ENCODE peak calls at places on chromosomes 4 and X, in five cellular contexts. One of them, this sample, is unnamed.

GRCh38 chr4:40536032-40536431 is 93.6 kb downstream of the RBM47 start:
- DNase-seq in RWPE1: no peak
- DNase-seq in glutamatergic neuron: no peak
- DNase-seq in NB4: no peak
- DNase-seq in osteocyte: no peak
- DNase-seq in this sample: no peak

GRCh38 chr4:85700362-85700761 is 225.4 kb downstream of the ARHGAP24 start:
- DNase-seq in RWPE1: no peak
- DNase-seq in glutamatergic neuron: no peak
- DNase-seq in NB4: no peak
- DNase-seq in osteocyte: no peak
- DNase-seq in this sample: no peak

GRCh38 chr4:76764251-76764650 is 133.7 kb downstream of the SOWAHB start:
- DNase-seq in RWPE1: no peak
- DNase-seq in glutamatergic neuron: no peak
- DNase-seq in NB4: no peak
- DNase-seq in osteocyte: no peak
- DNase-seq in this sample: no peak

GRCh38 chr4:141455651-141456050 is 180.7 kb upstream of the IL15 start:
- DNase-seq in RWPE1: peak
- DNase-seq in glutamatergic neuron: no peak
- DNase-seq in NB4: no peak
- DNase-seq in osteocyte: no peak
- DNase-seq in this sample: no peak

GRCh38 chrX:24145340-24146186 is 4.0 kb upstream of the ZFX start:
- DNase-seq in RWPE1: no peak
- DNase-seq in glutamatergic neuron: no peak
- DNase-seq in NB4: no peak
- DNase-seq in osteocyte: no peak
- DNase-seq in this sample: no peak

GRCh38 chrX:25112156-25112555 is 96.4 kb upstream of the ARX start:
- DNase-seq in RWPE1: no peak
- DNase-seq in glutamatergic neuron: no peak
- DNase-seq in NB4: no peak
- DNase-seq in osteocyte: no peak
- DNase-seq in this sample: no peak

GRCh38 chr4:48787031-48787430 is 7.0 kb upstream of the FRYL start:
- DNase-seq in RWPE1: no peak
- DNase-seq in glutamatergic neuron: no peak
- DNase-seq in NB4: no peak
- DNase-seq in osteocyte: no peak
- DNase-seq in this sample: no peak

GRCh38 chr4:38106886-38107514 is 146.8 kb downstream of the PTTG2 start:
- DNase-seq in RWPE1: no peak
- DNase-seq in glutamatergic neuron: no peak
- DNase-seq in NB4: no peak
- DNase-seq in osteocyte: no peak
- DNase-seq in this sample: no peak

GRCh38 chr4:16001484-16001858 is 38.5 kb upstream of the FGFBP2 start:
- DNase-seq in RWPE1: peak
- DNase-seq in glutamatergic neuron: peak
- DNase-seq in NB4: peak
- DNase-seq in osteocyte: no peak
- DNase-seq in this sample: peak

GRCh38 chr4:166044871-166045270 is 171.8 kb downstream of the TLL1 start:
- DNase-seq in RWPE1: no peak
- DNase-seq in glutamatergic neuron: no peak
- DNase-seq in NB4: no peak
- DNase-seq in osteocyte: no peak
- DNase-seq in this sample: no peak

GRCh38 chr4:169199184-169199583 is 71.6 kb downstream of the SH3RF1 start:
- DNase-seq in RWPE1: no peak
- DNase-seq in glutamatergic neuron: no peak
- DNase-seq in NB4: no peak
- DNase-seq in osteocyte: no peak
- DNase-seq in this sample: no peak

GRCh38 chr4:70397580-70397979 is at the start of gene OPRPN:
- DNase-seq in RWPE1: no peak
- DNase-seq in glutamatergic neuron: no peak
- DNase-seq in NB4: no peak
- DNase-seq in osteocyte: no peak
- DNase-seq in this sample: no peak

GRCh38 chr4:182973421-182974340 is 56.5 kb upstream of the DCTD start:
- DNase-seq in RWPE1: no peak
- DNase-seq in glutamatergic neuron: no peak
- DNase-seq in NB4: no peak
- DNase-seq in osteocyte: no peak
- DNase-seq in this sample: no peak

GRCh38 chr4:140308366-140309123 is 64.9 kb upstream of the SCOC start:
- DNase-seq in RWPE1: peak
- DNase-seq in glutamatergic neuron: no peak
- DNase-seq in NB4: no peak
- DNase-seq in osteocyte: no peak
- DNase-seq in this sample: no peak

GRCh38 chrX:24332868-24333267 is 19.0 kb upstream of the SUPT20HL2 start:
- DNase-seq in RWPE1: no peak
- DNase-seq in glutamatergic neuron: no peak
- DNase-seq in NB4: peak
- DNase-seq in osteocyte: no peak
- DNase-seq in this sample: no peak

GRCh38 chr4:26736621-26737020 is 124.0 kb upstream of the STIM2 start:
- DNase-seq in RWPE1: peak
- DNase-seq in glutamatergic neuron: no peak
- DNase-seq in NB4: no peak
- DNase-seq in osteocyte: no peak
- DNase-seq in this sample: no peak

GRCh38 chr4:154441124-154441523 is 50.5 kb downstream of the DCHS2 start:
- DNase-seq in RWPE1: no peak
- DNase-seq in glutamatergic neuron: no peak
- DNase-seq in NB4: no peak
- DNase-seq in osteocyte: no peak
- DNase-seq in this sample: no peak

GRCh38 chr4:65550500-65550899 is 119.8 kb downstream of the EPHA5 start:
- DNase-seq in RWPE1: no peak
- DNase-seq in glutamatergic neuron: no peak
- DNase-seq in NB4: no peak
- DNase-seq in osteocyte: no peak
- DNase-seq in this sample: no peak

GRCh38 chrX:13791559-13791958 is 25.3 kb downstream of the GPM6B start:
- DNase-seq in RWPE1: no peak
- DNase-seq in glutamatergic neuron: no peak
- DNase-seq in NB4: no peak
- DNase-seq in osteocyte: no peak
- DNase-seq in this sample: no peak

GRCh38 chr4:120915311-120915710 is 7.2 kb downstream of the PRDM5 start:
- DNase-seq in RWPE1: no peak
- DNase-seq in glutamatergic neuron: no peak
- DNase-seq in NB4: no peak
- DNase-seq in osteocyte: no peak
- DNase-seq in this sample: no peak

GRCh38 chrX:71911023-71911730 is 532 bp downstream of the NHSL2 start:
- DNase-seq in RWPE1: no peak
- DNase-seq in glutamatergic neuron: peak
- DNase-seq in NB4: peak
- DNase-seq in osteocyte: no peak
- DNase-seq in this sample: peak

GRCh38 chrX:13669246-13669689 is 16.3 kb downstream of the TCEANC start:
- DNase-seq in RWPE1: peak
- DNase-seq in glutamatergic neuron: no peak
- DNase-seq in NB4: peak
- DNase-seq in osteocyte: no peak
- DNase-seq in this sample: no peak

GRCh38 chr4:4780634-4781287 is 78.7 kb upstream of the MSX1 start:
- DNase-seq in RWPE1: peak
- DNase-seq in glutamatergic neuron: no peak
- DNase-seq in NB4: no peak
- DNase-seq in osteocyte: no peak
- DNase-seq in this sample: no peak

GRCh38 chr4:16197842-16198241 is 28.4 kb downstream of the TAPT1 start:
- DNase-seq in RWPE1: no peak
- DNase-seq in glutamatergic neuron: no peak
- DNase-seq in NB4: no peak
- DNase-seq in osteocyte: no peak
- DNase-seq in this sample: no peak

GRCh38 chr4:8112672-8113071 is 45.9 kb downstream of the ABLIM2 start:
- DNase-seq in RWPE1: no peak
- DNase-seq in glutamatergic neuron: no peak
- DNase-seq in NB4: no peak
- DNase-seq in osteocyte: no peak
- DNase-seq in this sample: no peak

GRCh38 chrX:145178268-145178667 is 69.0 kb upstream of the SPANXN1 start:
- DNase-seq in RWPE1: peak
- DNase-seq in glutamatergic neuron: no peak
- DNase-seq in NB4: peak
- DNase-seq in osteocyte: no peak
- DNase-seq in this sample: no peak

GRCh38 chrX:115344885-115345653 is 55.6 kb downstream of the LUZP4 start:
- DNase-seq in RWPE1: peak
- DNase-seq in glutamatergic neuron: peak
- DNase-seq in NB4: no peak
- DNase-seq in osteocyte: peak
- DNase-seq in this sample: peak

GRCh38 chr4:55330241-55330640 is 15.8 kb upstream of the SRD5A3 start:
- DNase-seq in RWPE1: no peak
- DNase-seq in glutamatergic neuron: no peak
- DNase-seq in NB4: peak
- DNase-seq in osteocyte: no peak
- DNase-seq in this sample: no peak

GRCh38 chr4:152165146-152165545 is 370.7 kb downstream of the FBXW7 start:
- DNase-seq in RWPE1: no peak
- DNase-seq in glutamatergic neuron: no peak
- DNase-seq in NB4: no peak
- DNase-seq in osteocyte: no peak
- DNase-seq in this sample: no peak

GRCh38 chr4:59904331-59904730 is 1295.8 kb upstream of the ADGRL3 start:
- DNase-seq in RWPE1: peak
- DNase-seq in glutamatergic neuron: no peak
- DNase-seq in NB4: no peak
- DNase-seq in osteocyte: no peak
- DNase-seq in this sample: no peak

GRCh38 chrX:150049647-150050046 is 111.4 kb upstream of the EOLA2 start:
- DNase-seq in RWPE1: no peak
- DNase-seq in glutamatergic neuron: no peak
- DNase-seq in NB4: no peak
- DNase-seq in osteocyte: no peak
- DNase-seq in this sample: no peak

GRCh38 chrX:150052226-150052625 is 113.9 kb upstream of the EOLA2 start:
- DNase-seq in RWPE1: no peak
- DNase-seq in glutamatergic neuron: no peak
- DNase-seq in NB4: no peak
- DNase-seq in osteocyte: no peak
- DNase-seq in this sample: no peak

GRCh38 chrX:150047818-150048217 is 109.5 kb upstream of the EOLA2 start:
- DNase-seq in RWPE1: no peak
- DNase-seq in glutamatergic neuron: no peak
- DNase-seq in NB4: no peak
- DNase-seq in osteocyte: no peak
- DNase-seq in this sample: no peak

GRCh38 chrX:150051096-150051495 is 112.8 kb upstream of the EOLA2 start:
- DNase-seq in RWPE1: peak
- DNase-seq in glutamatergic neuron: no peak
- DNase-seq in NB4: no peak
- DNase-seq in osteocyte: no peak
- DNase-seq in this sample: no peak

GRCh38 chrX:150050387-150050786 is 112.1 kb upstream of the EOLA2 start:
- DNase-seq in RWPE1: no peak
- DNase-seq in glutamatergic neuron: no peak
- DNase-seq in NB4: no peak
- DNase-seq in osteocyte: no peak
- DNase-seq in this sample: no peak
- TF ChIP-seq CTCF in RWPE1: no peak
- TF ChIP-seq CTCF in glutamatergic neuron: no peak
- TF ChIP-seq CTCF in NB4: no peak
- TF ChIP-seq CTCF in osteocyte: no peak
- TF ChIP-seq CTCF in this sample: no peak

GRCh38 chr4:117777721-117778120 is 256.6 kb upstream of the NDST3 start:
- DNase-seq in RWPE1: no peak
- DNase-seq in glutamatergic neuron: no peak
- DNase-seq in NB4: no peak
- DNase-seq in osteocyte: no peak
- DNase-seq in this sample: peak

GRCh38 chr4:117768610-117769009 is 265.7 kb upstream of the NDST3 start:
- DNase-seq in RWPE1: no peak
- DNase-seq in glutamatergic neuron: no peak
- DNase-seq in NB4: no peak
- DNase-seq in osteocyte: no peak
- DNase-seq in this sample: no peak

GRCh38 chr4:117770269-117771087 is 263.8 kb upstream of the NDST3 start:
- DNase-seq in RWPE1: no peak
- DNase-seq in glutamatergic neuron: no peak
- DNase-seq in NB4: no peak
- DNase-seq in osteocyte: no peak
- DNase-seq in this sample: peak

GRCh38 chr4:117773067-117773946 is 261.0 kb upstream of the NDST3 start:
- DNase-seq in RWPE1: no peak
- DNase-seq in glutamatergic neuron: no peak
- DNase-seq in NB4: no peak
- DNase-seq in osteocyte: no peak
- DNase-seq in this sample: no peak

GRCh38 chr4:117771647-117772337 is 262.5 kb upstream of the NDST3 start:
- DNase-seq in RWPE1: no peak
- DNase-seq in glutamatergic neuron: no peak
- DNase-seq in NB4: peak
- DNase-seq in osteocyte: no peak
- DNase-seq in this sample: no peak
- TF ChIP-seq CTCF in RWPE1: no peak
- TF ChIP-seq CTCF in glutamatergic neuron: no peak
- TF ChIP-seq CTCF in NB4: peak
- TF ChIP-seq CTCF in osteocyte: peak
- TF ChIP-seq CTCF in this sample: peak

GRCh38 chrX:153488231-153488914 is 6.4 kb upstream of the BGN start:
- DNase-seq in RWPE1: no peak
- DNase-seq in glutamatergic neuron: no peak
- DNase-seq in NB4: no peak
- DNase-seq in osteocyte: no peak
- DNase-seq in this sample: peak
- TF ChIP-seq CTCF in RWPE1: no peak
- TF ChIP-seq CTCF in glutamatergic neuron: no peak
- TF ChIP-seq CTCF in NB4: no peak
- TF ChIP-seq CTCF in osteocyte: no peak
- TF ChIP-seq CTCF in this sample: no peak

GRCh38 chr4:111780965-111781364 is 364.3 kb upstream of the FAM241A start:
- DNase-seq in RWPE1: no peak
- DNase-seq in glutamatergic neuron: no peak
- DNase-seq in NB4: no peak
- DNase-seq in osteocyte: no peak
- DNase-seq in this sample: no peak

GRCh38 chr4:111781611-111782010 is 363.6 kb upstream of the FAM241A start:
- DNase-seq in RWPE1: peak
- DNase-seq in glutamatergic neuron: no peak
- DNase-seq in NB4: no peak
- DNase-seq in osteocyte: no peak
- DNase-seq in this sample: no peak

GRCh38 chr4:111776546-111776945 is 368.7 kb upstream of the FAM241A start:
- DNase-seq in RWPE1: no peak
- DNase-seq in glutamatergic neuron: no peak
- DNase-seq in NB4: no peak
- DNase-seq in osteocyte: no peak
- DNase-seq in this sample: no peak

GRCh38 chr4:111775908-111776307 is 369.3 kb upstream of the FAM241A start:
- DNase-seq in RWPE1: peak
- DNase-seq in glutamatergic neuron: no peak
- DNase-seq in NB4: no peak
- DNase-seq in osteocyte: no peak
- DNase-seq in this sample: no peak

GRCh38 chr4:111778543-111778942 is 366.7 kb upstream of the FAM241A start:
- DNase-seq in RWPE1: no peak
- DNase-seq in glutamatergic neuron: no peak
- DNase-seq in NB4: no peak
- DNase-seq in osteocyte: no peak
- DNase-seq in this sample: no peak
- TF ChIP-seq CTCF in RWPE1: no peak
- TF ChIP-seq CTCF in glutamatergic neuron: peak
- TF ChIP-seq CTCF in NB4: no peak
- TF ChIP-seq CTCF in osteocyte: no peak
- TF ChIP-seq CTCF in this sample: no peak

This sample was measured in nephron progenitor cell.